ENCODE peak calls at places on chromosomes 12 and 14, in six cellular contexts. S is neural progenitor cell, I is vagina, T is cardiac fibroblast, Q is brain microvascular endothelial cell, W is uterus. U is an unnamed sample.

GRCh38 chr14:68976160-68977067 is 2.7 kb downstream of the ACTN1 start:
- DNase-seq in S (no peak), I (no peak), T (no peak), Q (no peak), W (peak), U (peak)

GRCh38 chr12:81164827-81165226 is 86.9 kb downstream of the ACSS3 start:
- DNase-seq in S (no peak), I (no peak), T (no peak), Q (no peak), W (no peak), U (no peak)

GRCh38 chr14:68476212-68476964 is 316.5 kb downstream of the ZFP36L1 start:
- DNase-seq in S (peak), I (no peak), T (peak), Q (peak), W (peak), U (peak)

GRCh38 chr14:99524091-99524661 is 43.0 kb downstream of the CCNK start:
- DNase-seq in S (no peak), I (no peak), T (no peak), Q (no peak), W (no peak), U (no peak)

GRCh38 chr14:93018401-93018800 is 95.5 kb downstream of the CHGA start:
- DNase-seq in S (no peak), I (no peak), T (peak), Q (no peak), W (no peak), U (no peak)

GRCh38 chr12:81296556-81297305 is 218.9 kb downstream of the ACSS3 start:
- DNase-seq in S (no peak), I (no peak), T (peak), Q (peak), W (no peak), U (peak)

GRCh38 chr14:99287269-99287942 is 15.4 kb upstream of the BCL11B start:
- DNase-seq in S (no peak), I (no peak), T (no peak), Q (no peak), W (no peak), U (no peak)

GRCh38 chr12:106461730-106462129 is 104.2 kb downstream of the POLR3B start:
- DNase-seq in S (no peak), I (no peak), T (no peak), Q (no peak), W (no peak), U (no peak)

GRCh38 chr12:58787021-58787760 is 133.1 kb downstream of the LRIG3 start:
- DNase-seq in S (no peak), I (no peak), T (peak), Q (no peak), W (no peak), U (no peak)